ENCODE peak calls at places on chromosome 11, in seven cellular contexts. S, R, M, Y, Z, P and Q are unnamed samples.

GRCh38 chr11:124276081-124276480 is 19.9 kb downstream of the OR8G5 start:
- DNase-seq in S (no peak), R (peak), M (peak), Y (no peak), Z (no peak), P (peak), Q (no peak)

GRCh38 chr11:96335389-96335788 is 7.6 kb downstream of the MAML2 start:
- DNase-seq in S (no peak), R (peak), M (peak), Y (no peak), Z (no peak), P (no peak), Q (no peak)

GRCh38 chr11:20110908-20111669 is 49.2 kb downstream of the DBX1 start:
- DNase-seq in S (no peak), R (peak), M (peak), Y (peak), Z (peak), P (peak), Q (peak)

GRCh38 chr11:93481279-93481678 is 61.9 kb downstream of the SMCO4 start:
- DNase-seq in S (no peak), R (no peak), M (no peak), Y (no peak), Z (no peak), P (no peak), Q (no peak)

GRCh38 chr11:3824714-3825472 is 15.9 kb downstream of the RHOG start:
- DNase-seq in S (peak), R (peak), M (no peak), Y (peak), Z (peak), P (peak), Q (peak)

GRCh38 chr11:59550842-59551650 is 39.7 kb downstream of the OR4D9 start:
- DNase-seq in S (peak), R (peak), M (peak), Y (peak), Z (peak), P (peak), Q (peak)

GRCh38 chr11:86687083-86687799 is 14.8 kb upstream of the ME3 start:
- DNase-seq in S (no peak), R (no peak), M (no peak), Y (no peak), Z (no peak), P (peak), Q (no peak)

GRCh38 chr11:2655320-2655719 is 44.5 kb downstream of the KCNQ1OT1 start:
- DNase-seq in S (no peak), R (no peak), M (no peak), Y (no peak), Z (no peak), P (no peak), Q (no peak)

GRCh38 chr11:36500315-36500721 is 9.8 kb downstream of the TRAF6 start:
- DNase-seq in S (no peak), R (peak), M (peak), Y (peak), Z (no peak), P (peak), Q (no peak)

GRCh38 chr11:72229336-72229924 is 4.9 kb downstream of the INPPL1 start:
- DNase-seq in S (no peak), R (no peak), M (no peak), Y (no peak), Z (peak), P (no peak), Q (no peak)

GRCh38 chr11:18802381-18803257 is 11.0 kb upstream of the PTPN5 start:
- DNase-seq in S (peak), R (peak), M (peak), Y (peak), Z (no peak), P (peak), Q (peak)

GRCh38 chr11:3089236-3090061 is 32.2 kb upstream of the CARS1 start:
- DNase-seq in S (no peak), R (no peak), M (no peak), Y (no peak), Z (no peak), P (no peak), Q (no peak)

GRCh38 chr11:76669901-76670474 is 559 bp downstream of the LRRC32 start:
- DNase-seq in S (no peak), R (peak), M (peak), Y (peak), Z (no peak), P (peak), Q (no peak)

GRCh38 chr11:847876-848275 is 5.2 kb downstream of the TSPAN4 start:
- DNase-seq in S (no peak), R (no peak), M (no peak), Y (no peak), Z (no peak), P (no peak), Q (no peak)

GRCh38 chr11:846496-847098 is 3.9 kb downstream of the TSPAN4 start:
- DNase-seq in S (no peak), R (no peak), M (no peak), Y (no peak), Z (no peak), P (peak), Q (no peak)

GRCh38 chr11:849951-850776 is 7.5 kb downstream of the TSPAN4 start:
- DNase-seq in S (no peak), R (no peak), M (no peak), Y (peak), Z (no peak), P (no peak), Q (peak)

GRCh38 chr11:848988-849824 is 6.6 kb downstream of the TSPAN4 start:
- DNase-seq in S (peak), R (no peak), M (no peak), Y (peak), Z (no peak), P (no peak), Q (peak)

DNA sequence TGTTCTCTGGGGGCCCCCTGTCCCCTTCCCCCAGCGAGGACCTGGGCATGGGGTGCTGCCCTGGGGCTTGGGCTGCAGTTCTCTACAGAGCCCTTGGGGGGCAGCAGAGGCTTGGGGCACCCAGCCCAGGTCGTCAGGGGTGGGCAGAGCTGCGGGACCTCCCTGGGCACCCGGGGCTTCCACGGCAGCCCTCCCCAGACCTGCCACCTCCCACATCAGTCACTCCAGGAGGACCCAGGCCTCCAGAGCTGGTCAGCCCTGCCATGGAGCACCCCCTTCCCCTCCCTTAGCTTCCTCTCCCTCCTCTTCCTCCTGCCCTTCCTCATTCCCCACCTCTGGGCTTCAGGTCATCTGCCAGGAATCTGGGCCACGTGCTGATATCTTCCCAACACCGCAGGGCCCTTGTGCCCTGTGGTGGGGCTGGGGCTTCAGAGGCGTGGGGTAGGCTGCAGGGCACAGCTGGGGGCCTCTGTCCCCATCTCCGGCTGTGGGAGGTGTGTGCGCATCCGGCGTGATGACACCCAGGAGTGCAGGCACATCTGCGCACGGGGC is 5.8 kb downstream of the TSPAN4 start:
- DNase-seq in S (peak), R (peak), M (no peak), Y (peak), Z (peak), P (no peak), Q (no peak)
- H3K4me3 ChIP-seq in S (no peak), R (no peak), M (no peak), Y (no peak), Z (no peak), P (no peak), Q (peak)

GRCh38 chr11:726278-726915 is 20.4 kb downstream of the EPS8L2 start:
- DNase-seq in S (peak), R (peak), M (no peak), Y (peak), Z (peak), P (peak), Q (no peak)
- H3K4me3 ChIP-seq in S (no peak), R (no peak), M (peak), Y (peak), Z (peak), P (no peak), Q (no peak)

DNA sequence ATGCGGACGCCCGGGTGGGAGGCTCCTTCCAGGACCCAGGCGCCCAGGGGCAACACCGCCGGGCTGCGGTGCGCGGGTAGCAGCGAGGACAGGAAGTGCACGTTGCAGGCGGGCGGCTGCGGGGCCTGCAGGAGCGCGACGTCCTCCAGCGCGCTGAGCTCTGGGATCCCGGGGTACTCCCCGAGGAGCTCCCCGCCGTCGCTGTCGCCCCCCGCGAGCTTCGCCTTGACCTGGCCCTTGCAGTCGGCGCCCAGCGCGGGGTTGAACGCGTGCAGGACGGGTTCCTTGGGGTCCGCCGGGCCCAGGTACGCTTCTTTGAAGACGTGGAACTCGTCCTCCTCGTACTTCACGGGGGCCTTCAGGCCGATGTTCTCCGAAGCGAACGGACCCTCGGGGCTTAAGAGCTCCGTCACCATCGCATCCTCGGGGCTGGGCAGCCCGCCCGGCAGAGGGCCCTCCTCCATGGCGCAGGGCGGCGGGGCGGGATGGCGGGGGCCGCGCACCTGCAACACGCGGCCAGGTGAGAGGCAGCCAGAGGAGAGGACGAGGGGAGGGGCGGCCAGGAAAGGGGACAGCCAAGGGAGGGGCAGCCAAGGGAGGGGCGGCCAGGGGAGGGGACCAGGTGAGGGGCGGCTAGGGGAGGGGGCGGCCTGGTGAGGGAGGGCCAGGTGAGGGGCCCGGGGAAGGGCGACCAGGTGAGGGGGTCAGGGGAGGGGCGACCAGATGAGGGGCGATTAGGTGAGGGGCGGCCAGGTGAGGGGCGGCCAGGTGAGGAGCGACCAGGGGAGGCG is 928 bp downstream of the TESMIN start:
- DNase-seq in S (no peak), R (no peak), M (no peak), Y (no peak), Z (peak), P (no peak), Q (no peak)
- H3K4me3 ChIP-seq in S (no peak), R (no peak), M (no peak), Y (no peak), Z (no peak), P (no peak), Q (peak)

GRCh38 chr11:128613300-128613995 is 26.1 kb upstream of the ETS1 start:
- DNase-seq in S (no peak), R (no peak), M (no peak), Y (no peak), Z (no peak), P (no peak), Q (peak)
- H3K4me3 ChIP-seq in S (no peak), R (no peak), M (no peak), Y (no peak), Z (no peak), P (no peak), Q (no peak)

GRCh38 chr11:14359573-14360031 is 619 bp upstream of the RRAS2 start:
- DNase-seq in S (no peak), R (no peak), M (no peak), Y (no peak), Z (no peak), P (no peak), Q (no peak)
- H3K4me3 ChIP-seq in S (peak), R (no peak), M (peak), Y (peak), Z (peak), P (no peak), Q (peak)

GRCh38 chr11:122102426-122102825 is 13.6 kb downstream of the BLID start:
- DNase-seq in S (no peak), R (no peak), M (no peak), Y (no peak), Z (no peak), P (peak), Q (no peak)

GRCh38 chr11:122098223-122098980 is 17.6 kb downstream of the BLID start:
- DNase-seq in S (no peak), R (no peak), M (no peak), Y (no peak), Z (no peak), P (no peak), Q (no peak)

GRCh38 chr11:122099345-122100045 is 16.5 kb downstream of the BLID start:
- DNase-seq in S (no peak), R (peak), M (no peak), Y (no peak), Z (no peak), P (peak), Q (no peak)

GRCh38 chr11:122101625-122102291 is 14.3 kb downstream of the BLID start:
- DNase-seq in S (no peak), R (peak), M (peak), Y (peak), Z (no peak), P (peak), Q (no peak)

GRCh38 chr11:122100222-122101080 is 15.6 kb downstream of the BLID start:
- DNase-seq in S (no peak), R (peak), M (peak), Y (peak), Z (no peak), P (peak), Q (no peak)
- H3K4me3 ChIP-seq in S (no peak), R (peak), M (peak), Y (peak), Z (no peak), P (peak), Q (no peak)

GRCh38 chr11:90556612-90557011 is 333.8 kb upstream of the CHORDC1 start:
- DNase-seq in S (no peak), R (no peak), M (no peak), Y (peak), Z (no peak), P (no peak), Q (no peak)

GRCh38 chr11:90555477-90555876 is 332.6 kb upstream of the CHORDC1 start:
- DNase-seq in S (no peak), R (no peak), M (no peak), Y (no peak), Z (no peak), P (no peak), Q (no peak)

GRCh38 chr11:90558328-90558865 is 335.5 kb upstream of the CHORDC1 start:
- DNase-seq in S (no peak), R (no peak), M (no peak), Y (no peak), Z (no peak), P (no peak), Q (no peak)

GRCh38 chr11:90556026-90556425 is 333.2 kb upstream of the CHORDC1 start:
- DNase-seq in S (no peak), R (no peak), M (no peak), Y (no peak), Z (no peak), P (no peak), Q (no peak)
- H3K4me3 ChIP-seq in S (no peak), R (no peak), M (no peak), Y (no peak), Z (no peak), P (no peak), Q (no peak)

GRCh38 chr11:99325807-99326206 is 305.1 kb downstream of the CNTN5 start:
- DNase-seq in S (no peak), R (peak), M (peak), Y (no peak), Z (no peak), P (peak), Q (no peak)
- H3K4me3 ChIP-seq in S (no peak), R (no peak), M (no peak), Y (no peak), Z (no peak), P (no peak), Q (no peak)

GRCh38 chr11:12109591-12110196 is 696 bp upstream of the MICAL2 start:
- DNase-seq in S (no peak), R (no peak), M (no peak), Y (no peak), Z (no peak), P (no peak), Q (no peak)
- H3K4me3 ChIP-seq in S (peak), R (peak), M (peak), Y (peak), Z (peak), P (peak), Q (peak)